ENCODE peak calls at places on chromosomes 6 and 20, in four cellular contexts. P is upper lobe of right lung, O is colonic mucosa, V is heart right ventricle. R is an unnamed sample.
A peak's percentile ranks its signal among the peaks of the same experiment; 100 is the strongest.

GRCh38 chr6:31125586-31126363 is 5.5 kb upstream of the CDSN start:
- DNase-seq in P (no peak), O (no peak), V (peak; percentile 44), R (no peak)

GRCh38 chr6:16602035-16602434 is 159.2 kb downstream of the ATXN1 start:
- DNase-seq in P (no peak), O (no peak), V (no peak), R (peak; percentile 78)

GRCh38 chr20:2748551-2749342 is 51.7 kb downstream of the CPXM1 start:
- DNase-seq in P (no peak), O (no peak), V (peak; percentile 1), R (no peak)

GRCh38 chr6:109484161-109484560 is 1.1 kb upstream of the ZBTB24 start:
- DNase-seq in P (no peak), O (no peak), V (no peak), R (no peak)

GRCh38 chr20:44215125-44215524 is 4.6 kb upstream of the OSER1 start:
- DNase-seq in P (peak; percentile 78), O (peak; percentile 78), V (peak; percentile 60), R (peak; percentile 76)

GRCh38 chr20:52402514-52402913 is 210.9 kb upstream of the ZFP64 start:
- DNase-seq in P (no peak), O (no peak), V (no peak), R (no peak)

GRCh38 chr20:33163856-33164762 is 3.9 kb upstream of the BPIFA2 start:
- DNase-seq in P (no peak), O (no peak), V (no peak), R (no peak)

GRCh38 chr6:149317656-149318571 is at the start of gene TAB2:
- DNase-seq in P (peak; percentile 77), O (peak; percentile 60), V (peak; percentile 51), R (peak; percentile 66)

GRCh38 chr6:44258325-44258863 is 1.1 kb upstream of the SLC35B2 start:
- DNase-seq in P (peak; percentile 52), O (no peak), V (no peak), R (peak; percentile 50)

GRCh38 chr20:51333446-51333845 is 209.1 kb downstream of the NFATC2 start:
- DNase-seq in P (no peak), O (no peak), V (no peak), R (no peak)
- H3K4me3 ChIP-seq in P (no peak overlapping the region), O (no peak overlapping the region), V (no peak overlapping the region), R (no peak overlapping the region)

GRCh38 chr20:6057139-6057538 is 3.3 kb upstream of the LRRN4 start:
- DNase-seq in P (no peak), O (no peak), V (no peak), R (no peak)

GRCh38 chr20:6055981-6056569 is 2.2 kb upstream of the LRRN4 start:
- DNase-seq in P (no peak), O (no peak), V (no peak), R (no peak)

GRCh38 chr20:6053776-6054688 is at the start of gene LRRN4:
- DNase-seq in P (peak; percentile 69), O (no peak), V (no peak), R (no peak)

GRCh38 chr20:6053064-6053775 is 640 bp downstream of the LRRN4 start:
- DNase-seq in P (no peak), O (no peak), V (no peak), R (no peak)

DNA sequence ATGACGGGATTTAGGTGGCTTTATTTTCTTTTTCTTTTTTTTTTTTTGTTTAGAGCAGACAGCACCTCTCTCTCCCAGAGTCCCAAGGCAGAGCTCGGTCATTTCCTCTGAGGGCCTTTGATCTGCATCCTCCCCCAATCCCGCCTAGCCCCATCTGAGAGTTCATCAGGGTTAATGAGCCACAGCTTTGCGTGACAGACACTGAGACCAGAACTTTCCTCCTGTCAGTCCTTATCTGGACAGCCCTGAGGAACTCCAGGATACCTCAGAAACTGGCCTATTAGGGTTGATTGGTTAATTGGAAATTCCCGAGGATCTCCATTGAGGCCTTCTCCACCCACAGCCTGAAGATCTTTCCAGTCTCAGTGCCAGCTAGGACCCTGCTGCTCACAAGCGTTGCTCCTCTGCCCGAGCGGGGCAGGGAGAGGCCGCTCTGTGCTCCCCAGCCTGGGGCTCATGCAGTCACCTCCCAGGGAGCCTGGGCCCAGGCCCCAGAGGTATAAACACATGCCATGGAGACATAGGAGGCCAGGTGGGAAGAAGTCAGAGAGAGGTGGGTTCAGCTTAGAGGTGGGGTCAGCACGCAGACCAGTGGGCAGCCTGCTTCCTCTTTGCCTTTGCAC is 1.4 kb upstream of the LRRN4 start:
- DNase-seq in P (no peak), O (no peak), V (no peak), R (peak; percentile 57)
- TF ChIP-seq CTCF in P (no peak), O (no peak), V (no peak), R (no peak)

GRCh38 chr6:100459291-100459690 is 5.4 kb downstream of the SIM1 start:
- DNase-seq in P (no peak), O (no peak), V (no peak), R (no peak)
- H3K4me3 ChIP-seq in P (no peak overlapping the region), O (no peak overlapping the region), V (no peak overlapping the region), R (no peak overlapping the region)

DNA sequence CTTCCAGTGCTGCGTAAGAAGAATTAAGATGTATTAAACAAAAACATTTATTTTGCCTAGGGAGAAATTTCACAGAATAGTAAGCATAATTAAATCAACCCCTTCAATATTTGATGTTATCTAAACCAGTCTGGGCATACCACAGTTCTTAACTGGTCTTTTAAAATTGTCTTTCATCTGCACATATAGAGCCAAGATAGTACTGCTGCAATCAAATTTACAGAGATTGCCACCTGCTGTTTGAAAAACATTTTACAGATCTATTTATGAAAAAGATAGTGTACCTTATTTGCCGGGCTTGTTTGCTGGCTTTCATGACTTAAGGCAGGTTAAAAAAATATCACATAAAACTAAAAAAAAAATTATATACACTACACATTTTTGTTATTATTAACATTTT is 323.2 kb downstream of the ADGRB3 start:
- DNase-seq in P (no peak), O (no peak), V (no peak), R (peak; percentile 3)
- TF ChIP-seq CTCF in P (peak; percentile 15), O (no peak), V (peak; percentile 49), R (no peak)

GRCh38 chr20:5602346-5602745 is 147.9 kb upstream of the SHLD1 start:
- DNase-seq in P (no peak), O (no peak), V (no peak), R (no peak)

GRCh38 chr20:5608448-5609161 is 141.6 kb upstream of the SHLD1 start:
- DNase-seq in P (no peak), O (no peak), V (no peak), R (peak; percentile 57)

GRCh38 chr20:5606347-5606746 is 143.9 kb upstream of the SHLD1 start:
- DNase-seq in P (no peak), O (no peak), V (no peak), R (peak; percentile 47)

GRCh38 chr20:5612476-5613291 is 137.5 kb upstream of the SHLD1 start:
- DNase-seq in P (no peak), O (no peak), V (no peak), R (no peak)

GRCh38 chr20:5608104-5608447 is 142.1 kb upstream of the SHLD1 start:
- DNase-seq in P (no peak), O (peak; percentile 40), V (no peak), R (no peak)
- H3K4me3 ChIP-seq in P (peak overlapping the region; percentile 79), O (peak overlapping the region; percentile 62), V (peak overlapping the region; percentile 84), R (peak overlapping the region; percentile 65)

GRCh38 chr6:25193147-25193864 is 85.9 kb upstream of the CARMIL1 start:
- DNase-seq in P (no peak), O (no peak), V (peak; percentile 68), R (no peak)

GRCh38 chr6:25188232-25188631 is 90.9 kb upstream of the CARMIL1 start:
- DNase-seq in P (no peak), O (no peak), V (no peak), R (no peak)

GRCh38 chr6:25193865-25194679 is 85.1 kb upstream of the CARMIL1 start:
- DNase-seq in P (no peak), O (no peak), V (no peak), R (no peak)

GRCh38 chr6:25197116-25197515 is 82.1 kb upstream of the CARMIL1 start:
- DNase-seq in P (no peak), O (no peak), V (no peak), R (no peak)

DNA sequence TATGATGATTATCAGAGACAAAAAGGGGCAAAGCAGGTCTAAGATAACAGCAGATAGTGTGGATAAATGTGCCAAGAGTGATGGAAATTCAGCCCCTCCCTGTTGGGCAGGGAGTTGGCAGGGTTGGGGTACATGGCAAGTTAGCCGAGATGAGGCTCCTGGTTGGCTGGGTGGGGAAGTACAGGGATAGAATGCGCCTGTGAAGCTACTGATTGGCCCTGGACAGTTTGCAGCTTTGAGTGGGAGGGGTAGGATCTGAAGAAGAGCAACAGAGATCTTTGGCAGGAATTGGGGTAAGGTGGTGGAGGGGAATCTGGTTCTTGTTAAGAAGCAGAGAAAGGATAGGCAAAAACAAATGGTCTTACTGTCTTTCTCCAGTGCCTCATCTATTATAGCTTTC is 86.6 kb upstream of the CARMIL1 start:
- DNase-seq in P (no peak), O (no peak), V (no peak), R (no peak)
- TF ChIP-seq CTCF in P (no peak), O (no peak), V (no peak), R (no peak)